ENCODE peak calls at places on chromosomes 2 and 18, in six cellular contexts. One of them, this sample, is unnamed.

GRCh38 chr18:3121256-3121655 is 98.5 kb downstream of the MYOM1 start:
- DNase-seq in PC-3: no peak
- DNase-seq in NB4: no peak
- DNase-seq in activated CD8-positive, alpha-beta memory T cell treated with anti-CD3 and anti-CD28 coated beads for 4 hours: no peak
- DNase-seq in anterior cingulate cortex: no peak
- DNase-seq in activated CD4-positive, CD25-positive, alpha-beta regulatory T cell: no peak
- DNase-seq in this sample: no peak

GRCh38 chr2:237084444-237084843 is 1.2 kb upstream of the COPS8 start:
- DNase-seq in PC-3: no peak
- DNase-seq in NB4: no peak
- DNase-seq in activated CD8-positive, alpha-beta memory T cell treated with anti-CD3 and anti-CD28 coated beads for 4 hours: no peak
- DNase-seq in anterior cingulate cortex: no peak
- DNase-seq in activated CD4-positive, CD25-positive, alpha-beta regulatory T cell: no peak
- DNase-seq in this sample: no peak

GRCh38 chr2:62472321-62472720 is 33.7 kb downstream of the TMEM17 start:
- DNase-seq in PC-3: no peak
- DNase-seq in NB4: no peak
- DNase-seq in activated CD8-positive, alpha-beta memory T cell treated with anti-CD3 and anti-CD28 coated beads for 4 hours: no peak
- DNase-seq in anterior cingulate cortex: no peak
- DNase-seq in activated CD4-positive, CD25-positive, alpha-beta regulatory T cell: no peak
- DNase-seq in this sample: no peak

GRCh38 chr18:50058731-50059130 is 136.2 kb downstream of the MYO5B start:
- DNase-seq in PC-3: no peak
- DNase-seq in NB4: no peak
- DNase-seq in activated CD8-positive, alpha-beta memory T cell treated with anti-CD3 and anti-CD28 coated beads for 4 hours: no peak
- DNase-seq in anterior cingulate cortex: no peak
- DNase-seq in activated CD4-positive, CD25-positive, alpha-beta regulatory T cell: no peak
- DNase-seq in this sample: no peak

GRCh38 chr18:29377346-29377745 is 1200.4 kb upstream of the CDH2 start:
- DNase-seq in PC-3: peak
- DNase-seq in NB4: no peak
- DNase-seq in activated CD8-positive, alpha-beta memory T cell treated with anti-CD3 and anti-CD28 coated beads for 4 hours: no peak
- DNase-seq in anterior cingulate cortex: no peak
- DNase-seq in activated CD4-positive, CD25-positive, alpha-beta regulatory T cell: no peak
- DNase-seq in this sample: no peak

GRCh38 chr2:133012847-133013734 is 343.1 kb upstream of the LYPD1 start:
- DNase-seq in PC-3: no peak
- DNase-seq in NB4: no peak
- DNase-seq in activated CD8-positive, alpha-beta memory T cell treated with anti-CD3 and anti-CD28 coated beads for 4 hours: no peak
- DNase-seq in anterior cingulate cortex: no peak
- DNase-seq in activated CD4-positive, CD25-positive, alpha-beta regulatory T cell: no peak
- DNase-seq in this sample: no peak

GRCh38 chr2:4973354-4973753 is 718.8 kb upstream of the SOX11 start:
- DNase-seq in PC-3: no peak
- DNase-seq in NB4: no peak
- DNase-seq in activated CD8-positive, alpha-beta memory T cell treated with anti-CD3 and anti-CD28 coated beads for 4 hours: no peak
- DNase-seq in anterior cingulate cortex: no peak
- DNase-seq in activated CD4-positive, CD25-positive, alpha-beta regulatory T cell: no peak
- DNase-seq in this sample: no peak

GRCh38 chr18:13878858-13879257 is 36.5 kb downstream of the MC2R start:
- DNase-seq in PC-3: no peak
- DNase-seq in NB4: no peak
- DNase-seq in activated CD8-positive, alpha-beta memory T cell treated with anti-CD3 and anti-CD28 coated beads for 4 hours: no peak
- DNase-seq in anterior cingulate cortex: no peak
- DNase-seq in activated CD4-positive, CD25-positive, alpha-beta regulatory T cell: no peak
- DNase-seq in this sample: no peak

GRCh38 chr2:164061129-164061746 is 325.4 kb upstream of the FIGN start:
- DNase-seq in PC-3: peak
- DNase-seq in NB4: peak
- DNase-seq in activated CD8-positive, alpha-beta memory T cell treated with anti-CD3 and anti-CD28 coated beads for 4 hours: no peak
- DNase-seq in anterior cingulate cortex: no peak
- DNase-seq in activated CD4-positive, CD25-positive, alpha-beta regulatory T cell: no peak
- DNase-seq in this sample: no peak

This sample was measured in heart left ventricle.